ENCODE peak calls at places on chromosomes 5 and 9, in ten cellular contexts. One of them, this sample, is unnamed.

GRCh38 chr9:6415266-6415665 is 2.3 kb downstream of the UHRF2 start:
- DNase-seq in cardiac muscle cell: no peak
- DNase-seq in A549: no peak
- DNase-seq in PC-3: no peak
- DNase-seq in GM12865: peak
- DNase-seq in WERI-Rb-1: no peak
- DNase-seq in transverse colon: no peak
- DNase-seq in dorsolateral prefrontal cortex: no peak
- DNase-seq in CD8-positive, alpha-beta T cell: no peak
- DNase-seq in lower lobe of right lung: no peak
- DNase-seq in this sample: no peak

GRCh38 chr9:98204692-98205091 is 12.3 kb upstream of the CORO2A start:
- DNase-seq in cardiac muscle cell: no peak
- DNase-seq in A549: no peak
- DNase-seq in PC-3: no peak
- DNase-seq in GM12865: no peak
- DNase-seq in WERI-Rb-1: no peak
- DNase-seq in transverse colon: no peak
- DNase-seq in dorsolateral prefrontal cortex: no peak
- DNase-seq in CD8-positive, alpha-beta T cell: no peak
- DNase-seq in lower lobe of right lung: no peak
- DNase-seq in this sample: no peak

GRCh38 chr9:93096131-93096802 is at the start of gene CARD19:
- DNase-seq in cardiac muscle cell: peak
- DNase-seq in A549: peak
- DNase-seq in PC-3: peak
- DNase-seq in GM12865: peak
- DNase-seq in WERI-Rb-1: peak
- DNase-seq in transverse colon: peak
- DNase-seq in dorsolateral prefrontal cortex: peak
- DNase-seq in CD8-positive, alpha-beta T cell: no peak
- DNase-seq in lower lobe of right lung: peak
- DNase-seq in this sample: peak

GRCh38 chr5:143054480-143054941 is 284.3 kb downstream of the ARHGAP26 start:
- DNase-seq in cardiac muscle cell: peak
- DNase-seq in A549: no peak
- DNase-seq in PC-3: no peak
- DNase-seq in GM12865: peak
- DNase-seq in WERI-Rb-1: no peak
- DNase-seq in transverse colon: peak
- DNase-seq in dorsolateral prefrontal cortex: no peak
- DNase-seq in CD8-positive, alpha-beta T cell: no peak
- DNase-seq in lower lobe of right lung: no peak
- DNase-seq in this sample: no peak

GRCh38 chr9:76519027-76519835 is 60.2 kb downstream of the GCNT1 start:
- DNase-seq in cardiac muscle cell: no peak
- DNase-seq in A549: no peak
- DNase-seq in PC-3: peak
- DNase-seq in GM12865: no peak
- DNase-seq in WERI-Rb-1: no peak
- DNase-seq in transverse colon: no peak
- DNase-seq in dorsolateral prefrontal cortex: no peak
- DNase-seq in CD8-positive, alpha-beta T cell: no peak
- DNase-seq in lower lobe of right lung: no peak
- DNase-seq in this sample: peak

GRCh38 chr5:172052454-172053236 is 46.2 kb upstream of the FBXW11 start:
- DNase-seq in cardiac muscle cell: peak
- DNase-seq in A549: no peak
- DNase-seq in PC-3: no peak
- DNase-seq in GM12865: no peak
- DNase-seq in WERI-Rb-1: no peak
- DNase-seq in transverse colon: peak
- DNase-seq in dorsolateral prefrontal cortex: no peak
- DNase-seq in CD8-positive, alpha-beta T cell: no peak
- DNase-seq in lower lobe of right lung: no peak
- DNase-seq in this sample: peak

GRCh38 chr9:72038408-72038807 is 22.0 kb downstream of the C9orf57 start:
- DNase-seq in cardiac muscle cell: peak
- DNase-seq in A549: no peak
- DNase-seq in PC-3: no peak
- DNase-seq in GM12865: no peak
- DNase-seq in WERI-Rb-1: no peak
- DNase-seq in transverse colon: no peak
- DNase-seq in dorsolateral prefrontal cortex: no peak
- DNase-seq in CD8-positive, alpha-beta T cell: no peak
- DNase-seq in lower lobe of right lung: peak
- DNase-seq in this sample: peak

GRCh38 chr5:140093179-140093578 is 20.7 kb upstream of the PURA start:
- DNase-seq in cardiac muscle cell: no peak
- DNase-seq in A549: no peak
- DNase-seq in PC-3: no peak
- DNase-seq in GM12865: no peak
- DNase-seq in WERI-Rb-1: no peak
- DNase-seq in transverse colon: no peak
- DNase-seq in dorsolateral prefrontal cortex: no peak
- DNase-seq in CD8-positive, alpha-beta T cell: no peak
- DNase-seq in lower lobe of right lung: no peak
- DNase-seq in this sample: no peak

GRCh38 chr9:129523953-129524847 is 96.7 kb downstream of the C9orf50 start:
- DNase-seq in cardiac muscle cell: no peak
- DNase-seq in A549: no peak
- DNase-seq in PC-3: no peak
- DNase-seq in GM12865: no peak
- DNase-seq in WERI-Rb-1: no peak
- DNase-seq in transverse colon: no peak
- DNase-seq in dorsolateral prefrontal cortex: no peak
- DNase-seq in CD8-positive, alpha-beta T cell: no peak
- DNase-seq in lower lobe of right lung: no peak
- DNase-seq in this sample: no peak

GRCh38 chr9:38707885-38708640 is 11.9 kb downstream of the FAM240B start:
- DNase-seq in cardiac muscle cell: no peak
- DNase-seq in A549: no peak
- DNase-seq in PC-3: peak
- DNase-seq in GM12865: peak
- DNase-seq in WERI-Rb-1: peak
- DNase-seq in transverse colon: no peak
- DNase-seq in dorsolateral prefrontal cortex: no peak
- DNase-seq in CD8-positive, alpha-beta T cell: no peak
- DNase-seq in lower lobe of right lung: no peak
- DNase-seq in this sample: peak

DNA sequence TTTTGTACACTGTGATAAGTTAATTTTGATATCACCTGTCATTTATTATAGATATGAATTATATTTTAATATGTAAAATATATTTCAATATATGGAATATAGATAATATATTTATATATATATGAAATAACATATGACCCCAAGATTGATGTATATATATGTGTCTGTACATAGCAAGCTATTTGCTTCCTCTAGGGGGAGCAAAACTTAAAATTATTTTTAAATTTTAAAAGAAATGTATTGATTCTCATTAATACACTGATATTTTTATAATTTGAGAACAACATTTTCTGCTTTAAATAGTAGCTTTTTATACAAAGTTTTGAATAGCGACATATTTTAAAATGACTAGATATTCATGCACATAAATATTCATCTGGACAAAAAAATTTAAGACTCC is 272.0 kb downstream of the DMRTA1 start:
- DNase-seq in cardiac muscle cell: no peak
- DNase-seq in A549: no peak
- DNase-seq in PC-3: peak
- DNase-seq in GM12865: no peak
- DNase-seq in WERI-Rb-1: no peak
- DNase-seq in transverse colon: no peak
- DNase-seq in dorsolateral prefrontal cortex: no peak
- DNase-seq in CD8-positive, alpha-beta T cell: no peak
- DNase-seq in lower lobe of right lung: no peak
- DNase-seq in this sample: no peak
- TF ChIP-seq CTCF in cardiac muscle cell: no peak
- TF ChIP-seq CTCF in A549: no peak
- TF ChIP-seq CTCF in PC-3: peak
- TF ChIP-seq CTCF in GM12865: no peak
- TF ChIP-seq CTCF in WERI-Rb-1: no peak
- TF ChIP-seq CTCF in transverse colon: no peak
- TF ChIP-seq CTCF in dorsolateral prefrontal cortex: no peak
- TF ChIP-seq CTCF in CD8-positive, alpha-beta T cell: no peak
- TF ChIP-seq CTCF in lower lobe of right lung: no peak
- TF ChIP-seq CTCF in this sample: no peak

GRCh38 chr9:113596616-113597320 is 133.2 kb downstream of the RGS3 start:
- DNase-seq in cardiac muscle cell: no peak
- DNase-seq in A549: no peak
- DNase-seq in PC-3: no peak
- DNase-seq in GM12865: no peak
- DNase-seq in WERI-Rb-1: no peak
- DNase-seq in transverse colon: no peak
- DNase-seq in dorsolateral prefrontal cortex: no peak
- DNase-seq in CD8-positive, alpha-beta T cell: no peak
- DNase-seq in lower lobe of right lung: peak
- DNase-seq in this sample: no peak

GRCh38 chr9:113598883-113599282 is 135.4 kb downstream of the RGS3 start:
- DNase-seq in cardiac muscle cell: no peak
- DNase-seq in A549: no peak
- DNase-seq in PC-3: no peak
- DNase-seq in GM12865: no peak
- DNase-seq in WERI-Rb-1: no peak
- DNase-seq in transverse colon: no peak
- DNase-seq in dorsolateral prefrontal cortex: no peak
- DNase-seq in CD8-positive, alpha-beta T cell: no peak
- DNase-seq in lower lobe of right lung: peak
- DNase-seq in this sample: no peak

GRCh38 chr9:113597390-113598241 is 134.1 kb downstream of the RGS3 start:
- DNase-seq in cardiac muscle cell: no peak
- DNase-seq in A549: no peak
- DNase-seq in PC-3: no peak
- DNase-seq in GM12865: no peak
- DNase-seq in WERI-Rb-1: no peak
- DNase-seq in transverse colon: no peak
- DNase-seq in dorsolateral prefrontal cortex: no peak
- DNase-seq in CD8-positive, alpha-beta T cell: no peak
- DNase-seq in lower lobe of right lung: peak
- DNase-seq in this sample: no peak

GRCh38 chr9:113599647-113600476 is 136.3 kb downstream of the RGS3 start:
- DNase-seq in cardiac muscle cell: peak
- DNase-seq in A549: no peak
- DNase-seq in PC-3: no peak
- DNase-seq in GM12865: no peak
- DNase-seq in WERI-Rb-1: no peak
- DNase-seq in transverse colon: no peak
- DNase-seq in dorsolateral prefrontal cortex: no peak
- DNase-seq in CD8-positive, alpha-beta T cell: no peak
- DNase-seq in lower lobe of right lung: peak
- DNase-seq in this sample: peak

DNA sequence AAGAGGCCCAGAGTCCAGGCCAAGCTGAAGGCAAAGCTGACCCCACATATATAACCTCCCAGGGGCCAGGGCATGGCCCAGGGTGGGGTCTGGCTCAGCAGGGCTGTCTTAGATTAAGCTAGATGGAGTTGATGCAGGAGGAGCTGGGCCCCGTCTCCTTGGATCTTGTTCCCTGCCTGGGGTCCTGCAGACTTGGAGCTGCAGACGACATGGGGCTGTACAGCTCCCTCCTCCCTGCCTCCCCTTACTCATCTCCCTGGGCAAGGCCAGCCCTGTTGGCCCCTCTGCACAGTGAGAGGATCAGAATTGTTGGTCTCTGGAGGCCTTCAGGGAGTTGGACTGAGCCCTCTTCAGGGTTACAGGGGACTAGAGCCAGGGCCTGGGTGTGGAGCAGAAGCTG is 134.9 kb downstream of the RGS3 start:
- DNase-seq in cardiac muscle cell: no peak
- DNase-seq in A549: no peak
- DNase-seq in PC-3: no peak
- DNase-seq in GM12865: no peak
- DNase-seq in WERI-Rb-1: no peak
- DNase-seq in transverse colon: no peak
- DNase-seq in dorsolateral prefrontal cortex: no peak
- DNase-seq in CD8-positive, alpha-beta T cell: no peak
- DNase-seq in lower lobe of right lung: peak
- DNase-seq in this sample: no peak
- H3K4me3 ChIP-seq in cardiac muscle cell: no peak
- H3K4me3 ChIP-seq in A549: no peak
- H3K4me3 ChIP-seq in PC-3: no peak
- H3K4me3 ChIP-seq in GM12865: no peak
- H3K4me3 ChIP-seq in WERI-Rb-1: no peak
- H3K4me3 ChIP-seq in transverse colon: no peak
- H3K4me3 ChIP-seq in dorsolateral prefrontal cortex: no peak
- H3K4me3 ChIP-seq in CD8-positive, alpha-beta T cell: no peak
- H3K4me3 ChIP-seq in lower lobe of right lung: no peak
- H3K4me3 ChIP-seq in this sample: no peak

GRCh38 chr5:74336286-74336685 is 304.2 kb downstream of the ENC1 start:
- DNase-seq in cardiac muscle cell: no peak
- DNase-seq in A549: no peak
- DNase-seq in PC-3: no peak
- DNase-seq in GM12865: no peak
- DNase-seq in WERI-Rb-1: peak
- DNase-seq in transverse colon: no peak
- DNase-seq in dorsolateral prefrontal cortex: no peak
- DNase-seq in CD8-positive, alpha-beta T cell: no peak
- DNase-seq in lower lobe of right lung: no peak
- DNase-seq in this sample: no peak
- TF ChIP-seq CTCF in cardiac muscle cell: peak
- TF ChIP-seq CTCF in A549: no peak
- TF ChIP-seq CTCF in PC-3: no peak
- TF ChIP-seq CTCF in GM12865: peak
- TF ChIP-seq CTCF in WERI-Rb-1: peak
- TF ChIP-seq CTCF in transverse colon: no peak
- TF ChIP-seq CTCF in dorsolateral prefrontal cortex: no peak
- TF ChIP-seq CTCF in CD8-positive, alpha-beta T cell: no peak
- TF ChIP-seq CTCF in lower lobe of right lung: no peak
- TF ChIP-seq CTCF in this sample: peak

GRCh38 chr5:59274130-59274529 is 619.4 kb downstream of the PDE4D start:
- DNase-seq in cardiac muscle cell: no peak
- DNase-seq in A549: no peak
- DNase-seq in PC-3: no peak
- DNase-seq in GM12865: no peak
- DNase-seq in WERI-Rb-1: no peak
- DNase-seq in transverse colon: no peak
- DNase-seq in dorsolateral prefrontal cortex: no peak
- DNase-seq in CD8-positive, alpha-beta T cell: no peak
- DNase-seq in lower lobe of right lung: no peak
- DNase-seq in this sample: no peak
- H3K4me3 ChIP-seq in cardiac muscle cell: no peak
- H3K4me3 ChIP-seq in A549: peak
- H3K4me3 ChIP-seq in PC-3: no peak
- H3K4me3 ChIP-seq in GM12865: no peak
- H3K4me3 ChIP-seq in WERI-Rb-1: no peak
- H3K4me3 ChIP-seq in transverse colon: peak
- H3K4me3 ChIP-seq in dorsolateral prefrontal cortex: peak
- H3K4me3 ChIP-seq in CD8-positive, alpha-beta T cell: no peak
- H3K4me3 ChIP-seq in lower lobe of right lung: peak
- H3K4me3 ChIP-seq in this sample: no peak